ENCODE peak calls at places on chromosomes 11 and 22, in five cellular contexts. One of them, this sample, is unnamed.

GRCh38 chr22:47155131-47155885 is 392.9 kb downstream of the TBC1D22A start:
- DNase-seq in GM13977: no peak
- DNase-seq in fibroblast of villous mesenchyme: no peak
- DNase-seq in body of pancreas: no peak
- DNase-seq in HFFc6: no peak
- DNase-seq in this sample: no peak

GRCh38 chr22:19879248-19879575 is 24.5 kb upstream of the GNB1L start:
- DNase-seq in fibroblast of villous mesenchyme: no peak
- DNase-seq in body of pancreas: no peak
- DNase-seq in GM13977: no peak
- DNase-seq in HFFc6: no peak
- DNase-seq in this sample: no peak

GRCh38 chr22:32562396-32562795 is 87.8 kb downstream of the FBXO7 start:
- DNase-seq in GM13977: no peak
- DNase-seq in HFFc6: no peak
- DNase-seq in body of pancreas: no peak
- DNase-seq in fibroblast of villous mesenchyme: peak; percentile 49
- DNase-seq in this sample: no peak

GRCh38 chr11:46369458-46370152 is 11.9 kb upstream of the MDK start:
- DNase-seq in fibroblast of villous mesenchyme: peak; percentile 77
- DNase-seq in GM13977: peak; percentile 75
- DNase-seq in HFFc6: peak; percentile 54
- DNase-seq in body of pancreas: no peak
- DNase-seq in this sample: no peak

GRCh38 chr22:24060375-24060788 is 49.3 kb downstream of the CABIN1 start:
- DNase-seq in body of pancreas: peak; percentile 38
- DNase-seq in GM13977: no peak
- DNase-seq in fibroblast of villous mesenchyme: peak; percentile 85
- DNase-seq in HFFc6: peak; percentile 88
- DNase-seq in this sample: no peak

GRCh38 chr11:107916671-107917241 is 11.5 kb upstream of the RAB39A start:
- DNase-seq in GM13977: peak; percentile 44
- DNase-seq in body of pancreas: no peak
- DNase-seq in HFFc6: no peak
- DNase-seq in fibroblast of villous mesenchyme: peak; percentile 7
- DNase-seq in this sample: peak; percentile 49

GRCh38 chr22:19488884-19489843 is 9.4 kb downstream of the CDC45 start:
- DNase-seq in GM13977: no peak
- DNase-seq in HFFc6: no peak
- DNase-seq in body of pancreas: peak; percentile 41
- DNase-seq in fibroblast of villous mesenchyme: peak; percentile 34
- DNase-seq in this sample: no peak

GRCh38 chr11:69301491-69302401 is 7.8 kb downstream of the MYEOV start:
- DNase-seq in HFFc6: peak; percentile 95
- DNase-seq in fibroblast of villous mesenchyme: peak; percentile 47
- DNase-seq in body of pancreas: peak; percentile 40
- DNase-seq in GM13977: no peak
- DNase-seq in this sample: peak; percentile 81

GRCh38 chr22:42683599-42684283 is 34.5 kb upstream of the CYB5R3 start:
- DNase-seq in GM13977: no peak
- DNase-seq in body of pancreas: peak; percentile 16
- DNase-seq in fibroblast of villous mesenchyme: peak; percentile 63
- DNase-seq in HFFc6: no peak
- DNase-seq in this sample: no peak

DNA sequence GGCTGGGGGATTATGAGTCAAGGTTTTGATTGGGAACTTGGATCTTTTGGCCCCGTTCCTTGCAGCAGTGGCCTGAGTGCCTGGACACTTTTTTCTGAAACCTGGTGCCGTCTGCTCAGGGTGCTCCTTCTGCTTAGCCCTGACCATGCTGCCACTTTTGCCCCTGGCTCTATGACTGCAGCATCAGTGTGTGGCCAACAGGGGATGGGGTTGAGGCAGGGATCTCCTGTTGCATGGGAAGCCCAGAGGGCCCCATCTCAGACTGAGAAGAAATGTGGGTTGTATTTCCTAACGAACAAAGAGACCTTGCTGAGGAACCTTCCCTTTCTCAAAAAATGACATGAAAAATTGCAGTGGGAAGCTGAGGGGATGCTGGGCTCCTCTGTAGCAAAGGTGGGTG is 18.7 kb downstream of the POU2F3 start:
- DNase-seq in body of pancreas: no peak
- DNase-seq in HFFc6: no peak
- DNase-seq in GM13977: no peak
- DNase-seq in fibroblast of villous mesenchyme: no peak
- DNase-seq in this sample: no peak
- TF ChIP-seq CTCF in body of pancreas: no peak
- TF ChIP-seq CTCF in HFFc6: peak; percentile 24
- TF ChIP-seq CTCF in GM13977: no peak
- TF ChIP-seq CTCF in fibroblast of villous mesenchyme: no peak
- TF ChIP-seq CTCF in this sample: no peak

GRCh38 chr11:119583585-119583984 is 145.4 kb downstream of the NECTIN1 start:
- DNase-seq in HFFc6: no peak
- DNase-seq in body of pancreas: no peak
- DNase-seq in fibroblast of villous mesenchyme: no peak
- DNase-seq in GM13977: no peak
- DNase-seq in this sample: no peak
- TF ChIP-seq CTCF in HFFc6: peak; percentile 41
- TF ChIP-seq CTCF in body of pancreas: no peak
- TF ChIP-seq CTCF in fibroblast of villous mesenchyme: no peak
- TF ChIP-seq CTCF in GM13977: peak; percentile 21
- TF ChIP-seq CTCF in this sample: peak; percentile 17

GRCh38 chr11:61728066-61728939 is 24.1 kb upstream of the MYRF start:
- DNase-seq in body of pancreas: no peak
- DNase-seq in fibroblast of villous mesenchyme: no peak
- DNase-seq in GM13977: peak; percentile 60
- DNase-seq in HFFc6: no peak
- DNase-seq in this sample: no peak
- TF ChIP-seq CTCF in body of pancreas: no peak
- TF ChIP-seq CTCF in fibroblast of villous mesenchyme: no peak
- TF ChIP-seq CTCF in GM13977: peak; percentile 17
- TF ChIP-seq CTCF in HFFc6: no peak
- TF ChIP-seq CTCF in this sample: no peak

DNA sequence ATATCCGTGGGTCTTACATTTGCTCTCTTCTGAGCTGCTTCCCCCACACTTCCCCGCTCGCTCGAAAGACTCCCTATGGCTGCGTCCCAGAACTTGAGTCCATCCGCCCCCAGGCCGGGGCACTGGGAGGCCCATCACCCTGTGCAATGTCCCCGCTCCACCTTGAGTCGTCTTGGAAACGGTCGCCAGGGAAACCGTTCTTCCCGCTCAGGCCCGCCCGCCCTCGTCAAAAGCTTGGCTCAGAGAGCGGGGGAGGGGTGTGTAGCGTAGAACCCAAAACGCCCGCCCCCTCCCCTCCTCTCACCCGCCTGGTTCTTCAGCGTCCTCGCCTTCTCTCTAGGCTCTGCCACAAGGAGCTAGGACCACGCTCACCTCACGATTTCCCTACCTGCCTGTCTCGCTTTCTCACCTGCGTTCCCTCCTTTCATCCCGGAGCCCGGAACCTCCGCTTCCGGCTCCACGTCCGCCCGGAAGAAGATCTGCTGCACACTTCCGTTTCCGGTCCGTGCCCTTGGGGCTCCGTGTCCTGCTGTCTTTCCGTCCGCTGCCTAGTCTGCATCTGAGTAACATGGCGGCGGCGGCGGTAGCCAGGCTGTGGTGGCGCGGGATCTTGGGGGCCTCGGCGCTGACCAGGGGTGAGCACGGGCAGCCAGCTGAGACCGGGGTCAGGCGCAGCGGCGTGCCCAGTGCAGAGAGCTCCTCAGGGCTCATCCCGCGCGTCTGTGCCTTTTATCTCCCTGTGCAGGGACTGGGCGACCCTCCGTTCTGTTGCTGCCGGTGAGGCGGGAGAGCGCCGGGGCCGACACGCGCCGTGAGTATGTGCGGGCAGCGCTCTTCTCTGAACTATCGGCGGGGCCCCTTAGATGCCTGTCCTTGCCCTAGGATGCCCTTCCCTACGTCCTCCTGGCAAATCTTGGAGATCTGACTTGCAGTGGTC is at the start of the genes KBTBD4 and NDUFS3:
- DNase-seq in fibroblast of villous mesenchyme: peak; percentile 92
- DNase-seq in HFFc6: peak; percentile 78
- DNase-seq in body of pancreas: peak; percentile 93
- DNase-seq in GM13977: peak; percentile 91
- DNase-seq in this sample: peak; percentile 88
- TF ChIP-seq CTCF in fibroblast of villous mesenchyme: no peak
- TF ChIP-seq CTCF in HFFc6: no peak
- TF ChIP-seq CTCF in body of pancreas: peak; percentile 5
- TF ChIP-seq CTCF in GM13977: peak; percentile 4
- TF ChIP-seq CTCF in this sample: no peak

DNA sequence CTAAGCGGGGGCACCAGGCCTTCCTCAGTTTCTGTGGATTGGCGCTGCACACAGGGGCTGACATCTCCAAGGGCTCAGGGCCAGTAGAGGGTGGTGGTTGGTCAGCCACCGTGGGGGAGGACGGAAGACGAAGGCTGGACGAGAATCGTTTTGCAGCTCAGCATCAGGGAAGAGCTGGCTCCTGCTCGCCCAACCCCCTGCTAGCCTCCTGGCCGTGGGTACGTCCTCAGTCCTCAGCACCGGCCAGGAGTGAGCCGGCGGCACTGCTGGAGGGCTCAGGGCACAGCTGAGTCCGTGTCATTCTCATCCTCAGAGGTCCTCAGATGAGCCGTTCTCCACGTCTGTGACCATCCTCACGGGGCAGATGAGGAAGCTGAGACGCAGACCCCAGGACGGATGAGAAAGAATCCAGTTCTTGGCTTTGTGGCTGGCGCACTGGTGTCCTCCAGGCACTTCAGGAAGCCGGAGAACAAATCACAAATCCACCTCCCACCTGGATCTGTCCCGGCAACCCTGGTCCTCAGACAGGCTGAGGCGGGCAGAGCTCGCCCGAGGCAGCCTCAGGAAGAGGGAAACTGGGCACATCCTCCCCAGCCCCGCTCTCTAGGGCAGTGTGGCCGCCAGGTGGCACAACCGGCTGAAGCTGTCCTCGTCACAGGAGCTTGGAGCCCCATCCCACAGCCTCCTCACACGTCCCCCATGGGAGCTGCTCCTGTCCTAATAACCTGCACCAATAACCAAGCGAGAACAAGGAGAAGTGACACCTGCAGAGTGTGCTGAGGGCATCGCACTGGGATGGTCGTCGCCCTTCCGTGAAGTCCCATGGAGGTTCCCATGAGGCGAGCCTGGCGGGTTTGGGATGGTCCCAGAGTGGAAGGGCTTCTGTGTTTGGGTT is 393.7 kb downstream of the BRD1 start:
- DNase-seq in fibroblast of villous mesenchyme: no peak
- DNase-seq in body of pancreas: no peak
- DNase-seq in HFFc6: no peak
- DNase-seq in GM13977: no peak
- DNase-seq in this sample: no peak
- TF ChIP-seq CTCF in fibroblast of villous mesenchyme: no peak
- TF ChIP-seq CTCF in body of pancreas: no peak
- TF ChIP-seq CTCF in HFFc6: no peak
- TF ChIP-seq CTCF in GM13977: no peak
- TF ChIP-seq CTCF in this sample: no peak

DNA sequence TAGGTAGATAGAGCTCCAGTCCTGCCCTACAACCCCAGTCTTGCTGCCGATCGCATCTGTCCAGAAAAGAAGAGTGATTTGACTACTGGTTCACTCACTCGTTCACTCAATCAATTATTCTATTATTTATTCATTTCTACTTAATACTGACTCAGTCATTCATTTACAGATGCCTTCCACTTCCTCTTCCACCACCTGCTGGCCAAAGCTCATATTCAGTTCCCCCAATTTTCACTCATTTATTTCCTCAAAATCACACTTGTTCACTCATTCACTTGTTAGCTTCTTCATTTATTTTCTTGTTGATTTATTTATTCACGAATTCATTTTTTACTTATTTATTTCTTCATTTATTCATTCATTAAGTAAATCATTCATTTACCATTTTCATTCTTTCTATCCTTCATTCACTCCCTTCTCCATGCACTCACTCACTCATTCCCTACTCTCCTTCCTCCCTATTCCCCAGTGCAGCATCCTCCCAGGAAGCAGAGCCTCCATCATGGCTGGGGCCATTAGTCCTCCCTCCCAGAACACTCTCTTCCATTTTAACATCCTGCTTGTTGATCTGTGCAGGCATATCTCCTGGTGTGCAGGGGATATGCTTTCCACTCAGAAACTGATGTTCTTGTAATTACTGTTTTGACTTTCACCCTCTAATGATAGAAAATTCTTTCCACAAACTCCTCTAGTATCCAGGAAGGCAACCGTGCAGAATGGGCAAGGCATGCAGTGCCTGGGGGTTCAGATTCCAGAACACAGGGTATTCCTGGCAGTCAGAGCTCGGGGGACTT is 281.0 kb downstream of the TENM4 start:
- DNase-seq in body of pancreas: no peak
- DNase-seq in HFFc6: no peak
- DNase-seq in fibroblast of villous mesenchyme: no peak
- DNase-seq in GM13977: no peak
- DNase-seq in this sample: no peak
- TF ChIP-seq CTCF in body of pancreas: peak; percentile 40
- TF ChIP-seq CTCF in HFFc6: peak; percentile 72
- TF ChIP-seq CTCF in fibroblast of villous mesenchyme: peak; percentile 25
- TF ChIP-seq CTCF in GM13977: peak; percentile 6
- TF ChIP-seq CTCF in this sample: no peak

GRCh38 chr11:93775289-93775688 is 8.8 kb upstream of the MED17 start:
- DNase-seq in body of pancreas: no peak
- DNase-seq in fibroblast of villous mesenchyme: no peak
- DNase-seq in GM13977: no peak
- DNase-seq in HFFc6: no peak
- DNase-seq in this sample: no peak
- TF ChIP-seq CTCF in body of pancreas: no peak
- TF ChIP-seq CTCF in fibroblast of villous mesenchyme: peak; percentile 35
- TF ChIP-seq CTCF in GM13977: peak; percentile 15
- TF ChIP-seq CTCF in HFFc6: peak; percentile 52
- TF ChIP-seq CTCF in this sample: peak; percentile 13